ENCODE peak calls at places on chromosomes 4 and X, in five cellular contexts. M, A, C, Z and I are unnamed samples.

GRCh38 chrX:6151971-6152370 is 76.7 kb downstream of the NLGN4X start:
- DNase-seq in C (no peak), A (no peak), Z (no peak), M (no peak), I (no peak)

GRCh38 chrX:41317487-41318208 is 16.3 kb upstream of the DDX3X start:
- DNase-seq in A (no peak), M (no peak), C (no peak), Z (no peak), I (no peak)

GRCh38 chr4:123479944-123480343 is 83.3 kb downstream of the SPRY1 start:
- DNase-seq in C (no peak), M (peak; percentile 67), Z (no peak), A (peak; percentile 10), I (no peak)

GRCh38 chr4:175641053-175641452 is 171.0 kb downstream of the GPM6A start:
- DNase-seq in A (no peak), Z (no peak), M (no peak), C (no peak), I (no peak)

GRCh38 chr4:184590196-184590595 is 59.1 kb downstream of the CASP3 start:
- DNase-seq in M (no peak), A (no peak), Z (no peak), C (no peak), I (no peak)

GRCh38 chrX:23764183-23764582 is 18.8 kb upstream of the SAT1 start:
- DNase-seq in M (no peak), A (no peak), C (no peak), Z (no peak), I (no peak)

GRCh38 chr4:9685692-9686091 is 95.7 kb upstream of the DRD5 start:
- DNase-seq in A (no peak), Z (no peak), C (no peak), M (no peak), I (no peak)

GRCh38 chr4:39435875-39436563 is 22.7 kb downstream of the RPL9 start:
- DNase-seq in M (peak; percentile 37), Z (no peak), A (no peak), C (no peak), I (no peak)

GRCh38 chrX:97026406-97026805 is 142.7 kb downstream of the RPA4 start:
- DNase-seq in C (no peak), M (no peak), Z (no peak), A (peak; percentile 5), I (no peak)

GRCh38 chr4:18464160-18464559 is 442.6 kb upstream of the LCORL start:
- DNase-seq in C (no peak), A (no peak), Z (no peak), M (no peak), I (no peak)
- TF ChIP-seq CTCF in C (no peak), A (no peak), Z (no peak), M (no peak), I (no peak)

GRCh38 chr4:14064969-14065368 is 437.4 kb upstream of the BOD1L1 start:
- DNase-seq in Z (no peak), M (no peak), C (no peak), A (no peak), I (no peak)
- TF ChIP-seq CTCF in Z (no peak), M (no peak), C (no peak), A (no peak), I (no peak)

DNA sequence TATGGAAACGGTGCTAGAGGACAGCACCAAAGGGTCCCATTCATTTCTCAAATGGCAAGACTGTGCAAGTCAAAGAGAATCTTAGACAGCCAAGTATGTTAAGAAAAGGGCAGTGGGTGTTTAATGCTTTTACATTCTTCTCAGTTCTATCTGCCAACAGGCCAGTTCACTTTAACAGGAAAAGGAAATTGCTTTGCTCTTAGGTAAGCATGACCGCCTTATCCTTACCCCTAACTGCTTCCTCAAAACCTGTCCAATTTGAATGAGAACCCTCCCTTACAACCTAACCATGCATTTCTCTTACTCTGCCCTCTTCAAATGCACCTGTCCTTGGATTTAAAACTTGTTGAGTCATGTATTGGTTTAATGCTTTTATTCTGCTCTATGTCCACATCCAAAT is 44.5 kb upstream of the BLTP1 start:
- DNase-seq in M (no peak), A (no peak), C (no peak), Z (no peak), I (no peak)
- TF ChIP-seq CTCF in M (no peak), A (no peak), C (no peak), Z (no peak), I (no peak)

DNA sequence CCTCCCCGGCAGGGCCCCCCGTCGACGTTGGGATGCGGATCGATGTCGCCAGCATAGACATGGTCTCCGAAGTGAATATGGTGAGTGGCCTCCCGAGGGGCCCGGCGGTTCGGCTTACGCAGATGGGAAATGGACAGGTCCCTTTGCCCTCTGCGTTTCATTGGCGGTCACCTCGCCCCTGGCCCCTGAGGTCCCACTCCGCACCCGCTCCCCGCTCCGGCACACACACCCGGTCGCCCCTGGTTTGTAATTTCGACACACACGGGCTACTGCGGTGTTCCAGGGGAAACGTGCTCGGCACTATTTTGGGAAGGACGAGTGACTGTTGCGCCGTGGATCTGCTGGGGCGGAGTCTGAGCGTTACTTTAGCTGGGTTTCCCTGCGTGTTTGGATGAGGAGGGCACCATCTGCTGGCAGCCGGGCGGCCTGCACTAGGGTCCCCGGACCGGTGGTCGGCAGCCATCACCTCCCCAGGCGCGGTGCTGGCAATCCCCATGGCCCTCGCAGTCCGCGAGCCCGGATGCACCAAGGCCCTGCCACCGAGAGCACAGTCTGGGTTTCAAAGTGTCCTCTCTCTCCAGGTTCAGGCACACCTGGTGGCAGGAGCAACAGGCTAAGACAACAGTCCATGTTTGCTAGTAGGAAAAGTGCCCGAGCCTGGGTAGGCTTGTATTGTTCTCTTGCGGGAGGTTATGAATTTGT is 1.2 kb downstream of the GABRB1 start:
- DNase-seq in Z (peak; percentile 62), M (peak; percentile 60), A (peak; percentile 65), C (no peak), I (no peak)
- TF ChIP-seq CTCF in Z (peak; percentile 74), M (peak; percentile 66), A (peak; percentile 80), C (peak; percentile 55), I (peak; percentile 72)

GRCh38 chrX:77597090-77597489 is 149.9 kb downstream of the FGF16 start:
- DNase-seq in A (peak; percentile 48), M (peak; percentile 1), C (no peak), Z (no peak), I (no peak)
- TF ChIP-seq CTCF in A (peak; percentile 43), M (no peak), C (no peak), Z (peak; percentile 46), I (peak; percentile 39)

DNA sequence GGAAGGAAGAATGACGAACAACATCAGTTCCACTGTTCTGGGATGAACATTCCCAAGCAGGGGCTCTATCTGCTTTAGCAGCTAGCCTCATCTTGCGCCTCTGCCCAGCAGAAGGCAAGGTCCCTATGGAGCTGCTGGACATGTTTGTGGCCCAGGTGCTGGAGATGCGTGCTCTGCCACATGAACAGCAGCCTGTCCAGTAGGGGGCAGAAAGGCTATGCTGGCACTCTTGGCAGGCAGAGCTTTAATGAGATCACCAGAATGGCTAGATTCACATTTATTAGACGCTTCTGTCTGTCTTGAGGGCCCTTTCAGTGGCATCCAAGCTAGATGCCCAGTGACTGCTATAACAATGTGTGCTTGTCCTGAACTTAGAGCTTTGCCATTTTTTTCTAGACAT is 1826.0 kb downstream of the STIM2 start:
- DNase-seq in A (peak; percentile 38), C (no peak), Z (no peak), M (peak; percentile 66), I (no peak)
- TF ChIP-seq CTCF in A (peak; percentile 43), C (no peak), Z (peak; percentile 52), M (peak; percentile 88), I (peak; percentile 45)

GRCh38 chr4:28073860-28074555 is 1213.4 kb downstream of the STIM2 start:
- DNase-seq in C (no peak), Z (no peak), M (no peak), A (no peak), I (no peak)
- TF ChIP-seq CTCF in C (no peak), Z (peak; percentile 4), M (no peak), A (peak; percentile 10), I (no peak)

GRCh38 chrX:121323337-121323736 is 275.9 kb downstream of the GLUD2 start:
- DNase-seq in A (no peak), Z (no peak), M (no peak), C (no peak), I (no peak)

DNA sequence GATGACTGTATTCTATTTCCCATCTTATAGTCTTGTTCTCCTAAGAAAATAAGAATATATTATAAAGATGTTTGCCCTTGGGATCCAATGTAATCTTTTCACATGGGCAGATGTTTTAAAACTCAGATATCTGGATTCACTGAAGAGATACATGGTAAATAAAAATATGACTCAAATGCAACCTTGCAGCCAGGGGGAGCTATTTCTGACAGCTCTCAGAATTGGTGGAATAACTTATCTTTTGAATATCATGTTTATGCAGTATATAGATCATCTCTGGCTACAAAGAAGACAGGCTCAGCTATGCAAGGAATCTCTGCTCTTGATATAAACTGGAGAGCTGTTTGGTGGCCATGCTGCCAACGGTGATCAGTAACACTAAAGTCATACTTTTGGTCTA is 274.7 kb downstream of the GLUD2 start:
- DNase-seq in Z (no peak), A (no peak), C (no peak), M (peak; percentile 3), I (no peak)
- TF ChIP-seq CTCF in Z (peak; percentile 32), A (peak; percentile 6), C (no peak), M (no peak), I (peak; percentile 19)

DNA sequence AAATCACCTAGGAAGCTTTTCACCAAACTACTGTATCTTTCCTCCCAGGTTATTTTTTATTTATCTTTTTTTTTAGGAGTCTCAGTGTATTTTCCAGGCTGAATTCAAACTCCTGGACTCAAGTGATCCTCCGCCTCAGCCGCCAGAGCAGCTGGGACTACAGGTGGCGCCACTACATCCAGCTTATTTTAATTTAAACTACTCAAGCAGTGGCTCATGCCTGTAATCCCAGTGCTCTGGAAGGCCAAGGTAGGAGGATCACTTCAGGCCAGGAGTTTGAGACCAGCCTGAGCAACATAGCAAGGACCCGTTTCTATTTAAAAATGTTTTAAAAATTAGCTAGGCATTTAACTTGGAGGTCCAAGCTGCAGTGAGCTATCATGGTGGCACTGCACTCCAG is 37.8 kb downstream of the LEF1 start:
- DNase-seq in A (no peak), Z (no peak), M (no peak), C (no peak), I (no peak)
- TF ChIP-seq CTCF in A (no peak), Z (no peak), M (no peak), C (no peak), I (no peak)

DNA sequence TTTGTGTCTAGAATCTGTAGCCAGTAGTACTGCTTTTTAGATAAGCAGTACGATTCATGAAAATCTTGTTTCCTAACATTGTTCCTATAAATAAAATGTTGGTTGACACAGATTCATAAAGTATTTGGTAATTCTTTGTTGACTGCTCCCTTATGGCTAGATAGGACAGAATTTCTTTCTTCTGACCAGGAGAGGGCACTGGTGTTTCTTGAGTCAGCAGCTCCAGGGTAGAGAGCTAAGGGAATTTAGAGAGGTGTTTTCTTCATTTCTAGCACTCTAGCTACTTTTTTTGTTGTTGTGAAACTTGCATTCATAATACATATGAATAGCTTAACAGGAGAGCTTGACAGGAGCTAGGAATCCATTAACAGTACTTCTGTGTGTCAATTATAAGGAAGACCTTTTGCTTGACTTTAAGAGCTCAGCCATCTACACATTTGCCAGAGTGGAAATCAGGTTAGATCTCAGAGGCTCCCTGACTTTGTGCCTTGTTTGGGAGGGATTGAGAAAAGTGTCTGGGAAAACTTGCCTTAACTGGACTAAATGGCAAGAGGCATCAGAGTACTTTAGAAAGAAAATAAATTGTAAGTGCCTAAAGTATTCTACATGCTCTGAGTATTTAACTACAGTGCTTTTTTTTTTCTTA is 756.1 kb downstream of the SH3BGRL start:
- DNase-seq in A (peak; percentile 1), M (peak; percentile 41), Z (no peak), C (no peak), I (no peak)
- TF ChIP-seq CTCF in A (peak; percentile 23), M (peak; percentile 25), Z (peak; percentile 66), C (no peak), I (no peak)